ENCODE peak calls at places on chromosome 19, in eight cellular contexts. C is K562; P is non-pigmented ciliary epithelial cell; L is posterior cingulate gyrus; B is dermis microvascular lymphatic vessel endothelial cell; H is stimulated activated CD4-positive, alpha-beta T cell treated with anti-CD3 and anti-CD28 coated beads, Interleukin-12 subunit alpha, Interleukin-12 subunit beta, amount 100 ng/mL, for 24 hours; Q is IMR-90; F is CD4-positive, alpha-beta T cell. Z is an unnamed sample.

GRCh38 chr19:6828698-6829633 is 56.5 kb downstream of the VAV1 start:
- DNase-seq in F (peak), P (no peak), L (no peak), C (peak), H (peak), Q (no peak), B (no peak), Z (peak)

GRCh38 chr19:15371119-15371518 is 8.5 kb downstream of the AKAP8 start:
- DNase-seq in H (no peak), L (no peak), C (no peak), Q (no peak), P (no peak), B (no peak), F (no peak), Z (no peak)

GRCh38 chr19:49847731-49848696 is 2.9 kb upstream of the PTOV1 start:
- DNase-seq in B (no peak), F (no peak), P (peak), L (no peak), Q (peak), H (no peak), C (peak), Z (no peak)

GRCh38 chr19:35755160-35755549 is 1.7 kb downstream of the HSPB6 start:
- DNase-seq in L (no peak), H (no peak), F (no peak), P (no peak), C (no peak), Q (no peak), B (no peak), Z (no peak)

GRCh38 chr19:18942692-18943091 is 1.7 kb upstream of the HOMER3 start:
- DNase-seq in B (no peak), P (no peak), H (no peak), Q (no peak), L (no peak), C (no peak), F (no peak), Z (no peak)

GRCh38 chr19:42269518-42270345 is 680 bp downstream of the CIC start:
- DNase-seq in Q (no peak), B (no peak), L (no peak), H (no peak), P (no peak), C (no peak), F (no peak), Z (no peak)

GRCh38 chr19:28878862-28879566 is 333.9 kb downstream of the UQCRFS1 start:
- DNase-seq in Q (peak), F (peak), B (peak), L (peak), C (peak), H (peak), P (no peak), Z (no peak)

GRCh38 chr19:21851596-21852345 is 15.8 kb upstream of the ZNF43 start:
- DNase-seq in B (peak), L (peak), H (peak), Q (peak), F (peak), P (peak), C (peak), Z (no peak)

GRCh38 chr19:46202872-46203860 is 26.4 kb upstream of the IGFL1 start:
- DNase-seq in P (no peak), L (no peak), B (no peak), Q (no peak), F (no peak), H (no peak), C (no peak), Z (no peak)

GRCh38 chr19:10544753-10545251 is 1.1 kb downstream of the ATG4D start:
- DNase-seq in H (no peak), B (no peak), F (no peak), Q (no peak), L (no peak), C (peak), P (no peak), Z (no peak)

GRCh38 chr19:42066075-42066754 is 3.8 kb downstream of the GRIK5 start:
- DNase-seq in C (peak), B (no peak), L (peak), Q (peak), H (no peak), F (no peak), P (no peak), Z (no peak)

GRCh38 chr19:46863818-46864629 is 3.2 kb downstream of the ARHGAP35 start:
- DNase-seq in H (no peak), P (no peak), F (no peak), L (no peak), C (peak), Q (peak), B (no peak), Z (no peak)

Z was measured in GM12878.